ENCODE peak calls at places on chromosomes 2 and 18, in four cellular contexts. C, X, U and Z are unnamed samples.

GRCh38 chr2:165009466-165009865 is 54.1 kb upstream of the SLC38A11 start:
- DNase-seq in C (no peak), U (no peak), X (no peak), Z (no peak)

GRCh38 chr18:3773303-3773702 is 323.3 kb downstream of the TGIF1 start:
- DNase-seq in C (no peak), U (no peak), X (no peak), Z (no peak)

GRCh38 chr2:46538393-46538792 is 59.0 kb downstream of the TMEM247 start:
- DNase-seq in C (no peak), X (no peak), U (no peak), Z (no peak)

GRCh38 chr2:20190862-20191713 is 33.8 kb downstream of the SDC1 start:
- DNase-seq in X (no peak), C (no peak), U (no peak), Z (no peak)

GRCh38 chr2:69434753-69435152 is 2.5 kb downstream of the NFU1 start:
- DNase-seq in U (no peak), X (peak; percentile 25), C (no peak), Z (no peak)

GRCh38 chr2:109701362-109701761 is 87.2 kb downstream of the SOWAHC start:
- DNase-seq in X (no peak), U (no peak), C (no peak), Z (no peak)

GRCh38 chr2:29455202-29455885 is 340.1 kb downstream of the CLIP4 start:
- DNase-seq in X (no peak), U (no peak), C (no peak), Z (no peak)

GRCh38 chr2:4903676-4904348 is 788.4 kb upstream of the SOX11 start:
- DNase-seq in U (no peak), X (no peak), C (no peak), Z (no peak)

GRCh38 chr2:43097650-43098049 is 128.8 kb downstream of the ZFP36L2 start:
- DNase-seq in C (no peak), X (no peak), U (no peak), Z (no peak)

GRCh38 chr2:2191110-2191707 is 139.9 kb downstream of the MYT1L start:
- DNase-seq in U (peak; percentile 88), C (no peak), X (no peak), Z (no peak)

GRCh38 chr2:241895732-241896641 is 26.5 kb downstream of the RTP5 start:
- DNase-seq in C (no peak), X (no peak), U (peak; percentile 44), Z (no peak)

GRCh38 chr2:129467941-129468340 is 511.5 kb upstream of the RAB6C start:
- DNase-seq in U (no peak), C (no peak), X (no peak), Z (no peak)
- TF ChIP-seq USF1 in U (no peak), C (no peak), X (no peak), Z (no peak)

GRCh38 chr2:95389256-95390119 is 13.0 kb upstream of the FAHD2A start:
- DNase-seq in U (peak; percentile 86), C (no peak), X (peak; percentile 72), Z (peak; percentile 86)

GRCh38 chr2:95390272-95390880 is 12.1 kb upstream of the FAHD2A start:
- DNase-seq in U (no peak), X (no peak), C (no peak), Z (no peak)

GRCh38 chr2:95392320-95392719 is 10.2 kb upstream of the FAHD2A start:
- DNase-seq in X (no peak), U (no peak), C (no peak), Z (no peak)

GRCh38 chr2:95391641-95392310 is 10.7 kb upstream of the FAHD2A start:
- DNase-seq in U (no peak), C (no peak), X (no peak), Z (no peak)

GRCh38 chr2:95390881-95391321 is 11.6 kb upstream of the FAHD2A start:
- DNase-seq in C (no peak), X (no peak), U (no peak), Z (no peak)
- TF ChIP-seq USF1 in C (no peak), X (no peak), U (no peak), Z (no peak)

DNA sequence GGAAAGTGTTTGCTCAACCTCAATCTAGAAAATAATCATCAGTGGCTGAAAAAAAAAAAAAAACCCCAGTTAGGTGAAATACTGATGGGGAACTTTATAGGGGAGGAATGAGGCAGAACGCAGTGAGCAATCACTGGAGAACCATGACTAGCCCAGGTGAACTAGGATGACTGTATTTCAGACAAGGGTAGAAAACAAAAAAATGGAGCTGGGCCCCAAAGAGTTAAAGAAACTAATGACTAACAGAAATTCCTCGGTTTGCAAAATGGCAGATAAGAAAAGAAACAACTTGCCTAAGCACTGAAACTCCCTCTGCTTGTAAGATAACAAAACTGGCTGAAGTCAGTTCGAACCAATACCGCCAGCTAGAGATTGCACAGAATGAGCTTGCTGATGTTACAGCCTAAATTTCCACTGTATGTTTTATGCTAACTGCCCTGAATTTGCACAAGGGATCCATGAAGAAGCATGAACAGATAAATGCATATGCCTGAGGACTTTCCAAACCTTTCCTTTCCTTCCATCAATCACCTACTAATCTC is 245.9 kb downstream of the METTL4 start:
- DNase-seq in U (no peak), X (peak; percentile 91), C (no peak), Z (no peak)
- TF ChIP-seq USF1 in U (no peak), X (no peak), C (no peak), Z (no peak)

GRCh38 chr18:41391616-41392610 is 563.1 kb upstream of the PIK3C3 start:
- DNase-seq in C (no peak), X (peak; percentile 22), U (peak; percentile 72), Z (peak; percentile 72)
- TF ChIP-seq USF1 in C (no peak), X (no peak), U (no peak), Z (no peak)

GRCh38 chr2:239668651-239669050 is 267.8 kb upstream of the HDAC4 start:
- DNase-seq in X (no peak), U (no peak), C (no peak), Z (no peak)

GRCh38 chr2:239669181-239669898 is 268.5 kb upstream of the HDAC4 start:
- DNase-seq in U (peak; percentile 72), X (no peak), C (no peak), Z (no peak)

GRCh38 chr2:239671471-239671870 is 270.7 kb upstream of the HDAC4 start:
- DNase-seq in C (no peak), U (no peak), X (no peak), Z (no peak)

GRCh38 chr2:239670463-239671120 is 269.8 kb upstream of the HDAC4 start:
- DNase-seq in U (no peak), X (no peak), C (no peak), Z (no peak)

GRCh38 chr2:239669899-239670460 is 269.2 kb upstream of the HDAC4 start:
- DNase-seq in X (no peak), U (no peak), C (no peak), Z (no peak)
- TF ChIP-seq USF1 in X (no peak), U (no peak), C (no peak), Z (no peak)

GRCh38 chr2:239516954-239517305 is 116.1 kb upstream of the HDAC4 start:
- DNase-seq in U (no peak), X (no peak), C (no peak), Z (no peak)

GRCh38 chr2:239518286-239519080 is 117.7 kb upstream of the HDAC4 start:
- DNase-seq in C (no peak), U (no peak), X (no peak), Z (no peak)

GRCh38 chr2:239516286-239516953 is 115.6 kb upstream of the HDAC4 start:
- DNase-seq in C (no peak), X (no peak), U (no peak), Z (no peak)

GRCh38 chr2:239519081-239519920 is 118.5 kb upstream of the HDAC4 start:
- DNase-seq in X (peak; percentile 3), U (peak; percentile 55), C (no peak), Z (no peak)

GRCh38 chr2:239517686-239518085 is 116.9 kb upstream of the HDAC4 start:
- DNase-seq in C (no peak), X (no peak), U (no peak), Z (no peak)
- TF ChIP-seq USF1 in C (no peak), X (no peak), U (no peak), Z (no peak)

GRCh38 chr18:13220326-13220991 is 1.9 kb downstream of the LDLRAD4 start:
- DNase-seq in U (no peak), X (no peak), C (no peak), Z (no peak)

GRCh38 chr18:13217971-13218375 is 587 bp upstream of the LDLRAD4 start:
- DNase-seq in C (no peak), U (no peak), X (no peak), Z (peak; percentile 45)

GRCh38 chr18:13218376-13219011 is at the start of gene LDLRAD4:
- DNase-seq in X (no peak), U (peak; percentile 77), C (no peak), Z (no peak)

GRCh38 chr18:13219576-13219975 is 1.0 kb downstream of the LDLRAD4 start:
- DNase-seq in U (no peak), C (no peak), X (no peak), Z (no peak)

GRCh38 chr18:13219012-13219396 is 444 bp downstream of the LDLRAD4 start:
- DNase-seq in X (no peak), U (no peak), C (no peak), Z (no peak)
- TF ChIP-seq USF1 in X (no peak), U (no peak), C (no peak), Z (no peak)